ENCODE peak calls at places on chromosomes 1 and 21, in seven cellular contexts. F is PC-3, V is HCT116, D is dorsolateral prefrontal cortex, X is lower lobe of right lung, S is body of pancreas, K is neural progenitor cell. E is an unnamed sample.

GRCh38 chr1:94620345-94621031 is 78.9 kb upstream of the F3 start:
- DNase-seq in F (no peak), V (no peak), D (no peak), X (no peak), S (no peak), K (no peak), E (no peak)

GRCh38 chr1:115761601-115762302 is 6.8 kb downstream of the CASQ2 start:
- DNase-seq in F (peak; percentile 44), V (no peak), D (no peak), X (no peak), S (no peak), K (no peak), E (no peak)

GRCh38 chr21:35614412-35614901 is 445.9 kb downstream of the SETD4 start:
- DNase-seq in F (peak; percentile 87), V (peak; percentile 4), D (no peak), X (no peak), S (no peak), K (no peak), E (no peak)

GRCh38 chr1:162026906-162027305 is 3.2 kb upstream of the OLFML2B start:
- DNase-seq in F (no peak), V (no peak), D (no peak), X (no peak), S (no peak), K (no peak), E (no peak)

GRCh38 chr1:226751214-226751613 is 12.1 kb upstream of the ITPKB start:
- DNase-seq in F (no peak), V (no peak), D (no peak), X (no peak), S (no peak), K (no peak), E (no peak)

GRCh38 chr21:35559881-35560280 is 500.4 kb downstream of the SETD4 start:
- DNase-seq in F (no peak), V (no peak), D (no peak), X (no peak), S (no peak), K (no peak), E (no peak)

GRCh38 chr1:17297991-17298390 is 10.0 kb upstream of the PADI4 start:
- DNase-seq in F (peak; percentile 77), V (no peak), D (no peak), X (no peak), S (no peak), K (no peak), E (no peak)

GRCh38 chr1:48371598-48371997 is 100.4 kb downstream of the SPATA6 start:
- DNase-seq in F (no peak), V (no peak), D (no peak), X (no peak), S (no peak), K (no peak), E (no peak)

GRCh38 chr1:91133240-91133639 is 111.4 kb upstream of the ZNF644 start:
- DNase-seq in F (no peak), V (no peak), D (no peak), X (no peak), S (no peak), K (no peak), E (no peak)

GRCh38 chr1:183159960-183160359 is 26.1 kb upstream of the LAMC2 start:
- DNase-seq in F (peak; percentile 98), V (peak; percentile 95), D (no peak), X (peak; percentile 84), S (peak; percentile 23), K (no peak), E (no peak)

GRCh38 chr1:8879348-8880067 is 1.0 kb upstream of the ENO1 start:
- DNase-seq in F (no peak), V (no peak), D (peak; percentile 65), X (no peak), S (no peak), K (no peak), E (no peak)

GRCh38 chr1:65948609-65949229 is 156.0 kb downstream of the PDE4B start:
- DNase-seq in F (peak; percentile 64), V (peak; percentile 7), D (no peak), X (no peak), S (no peak), K (no peak), E (no peak)

GRCh38 chr21:20997308-20997632 is 939 bp upstream of the NCAM2 start:
- DNase-seq in F (no peak), V (no peak), D (no peak), X (no peak), S (no peak), K (peak; percentile 52), E (no peak)

GRCh38 chr1:20850021-20850420 is 62.9 kb upstream of the HP1BP3 start:
- DNase-seq in F (no peak), V (no peak), D (no peak), X (no peak), S (no peak), K (no peak), E (no peak)

GRCh38 chr1:60921175-60921574 is 161.2 kb upstream of the NFIA start:
- DNase-seq in F (no peak), V (no peak), D (no peak), X (no peak), S (no peak), K (peak; percentile 83), E (no peak)

GRCh38 chr1:241695454-241696171 is 43.5 kb downstream of the WDR64 start:
- DNase-seq in F (peak; percentile 32), V (no peak), D (no peak), X (no peak), S (no peak), K (no peak), E (no peak)

GRCh38 chr1:184919892-184920291 is 54.4 kb downstream of the NIBAN1 start:
- DNase-seq in F (no peak), V (no peak), D (no peak), X (no peak), S (no peak), K (no peak), E (no peak)

GRCh38 chr1:168977618-168978017 is 128.9 kb upstream of the ATP1B1 start:
- DNase-seq in F (peak; percentile 18), V (no peak), D (no peak), X (no peak), S (no peak), K (no peak), E (no peak)

GRCh38 chr1:153790996-153791855 is 16.0 kb downstream of the SLC27A3 start:
- DNase-seq in F (no peak), V (no peak), D (peak; percentile 27), X (peak; percentile 78), S (no peak), K (no peak), E (peak; percentile 26)

DNA sequence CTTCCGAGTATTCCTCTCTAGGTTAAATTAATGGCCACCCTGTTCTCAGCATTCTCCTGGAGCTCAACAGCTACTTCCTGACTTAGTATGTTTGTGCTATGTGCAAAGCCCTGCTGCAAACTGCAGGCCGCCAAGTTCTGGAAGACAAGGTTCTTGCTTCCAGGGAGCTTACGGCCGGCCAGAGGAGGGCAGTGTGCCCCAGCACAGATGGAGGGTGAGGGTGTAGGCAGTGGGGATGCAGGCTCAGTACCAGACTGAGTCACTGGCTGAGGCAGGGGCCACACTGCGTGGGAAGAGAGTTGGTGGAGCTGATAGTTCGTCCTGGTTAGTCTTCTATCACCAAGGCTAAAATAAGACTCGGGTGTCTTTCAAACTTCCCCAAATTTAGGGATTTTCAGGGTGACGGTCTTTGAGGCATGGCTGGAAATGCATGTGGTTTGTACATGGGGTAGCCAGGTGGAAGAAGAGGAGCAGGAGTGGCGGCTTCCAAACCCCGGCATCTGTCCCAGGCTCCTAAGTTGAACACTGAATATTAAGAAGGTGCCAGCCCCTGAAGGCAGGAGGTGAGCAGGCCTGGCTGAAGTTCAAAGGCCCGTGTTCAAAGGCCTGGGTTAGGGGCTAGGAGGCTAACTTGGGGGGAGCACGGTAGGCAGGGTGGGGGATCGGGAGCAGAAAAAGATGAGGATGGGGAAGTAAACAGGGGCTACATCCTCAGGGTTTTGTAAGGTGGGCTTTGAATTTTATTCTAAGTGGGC is 42.9 kb downstream of the ELK4 start:
- DNase-seq in F (peak; percentile 52), V (no peak), D (peak; percentile 46), X (no peak), S (no peak), K (peak; percentile 59), E (peak; percentile 81)
- TF ChIP-seq CTCF in F (peak; percentile 67), V (peak; percentile 72), D (peak; percentile 46), X (peak; percentile 48), S (no peak), K (peak; percentile 59), E (peak; percentile 71)

GRCh38 chr21:27545754-27546349 is 579.0 kb upstream of the ADAMTS5 start:
- DNase-seq in F (no peak), V (no peak), D (no peak), X (no peak), S (no peak), K (no peak), E (no peak)
- TF ChIP-seq CTCF in F (no peak), V (no peak), D (no peak), X (no peak), S (no peak), K (no peak), E (no peak)

GRCh38 chr1:43074244-43074643 is 97.8 kb downstream of the EBNA1BP2 start:
- DNase-seq in F (peak; percentile 70), V (peak; percentile 16), D (no peak), X (no peak), S (no peak), K (peak; percentile 47), E (no peak)
- TF ChIP-seq CTCF in F (peak; percentile 66), V (peak; percentile 40), D (no peak), X (no peak), S (no peak), K (peak; percentile 31), E (no peak)

DNA sequence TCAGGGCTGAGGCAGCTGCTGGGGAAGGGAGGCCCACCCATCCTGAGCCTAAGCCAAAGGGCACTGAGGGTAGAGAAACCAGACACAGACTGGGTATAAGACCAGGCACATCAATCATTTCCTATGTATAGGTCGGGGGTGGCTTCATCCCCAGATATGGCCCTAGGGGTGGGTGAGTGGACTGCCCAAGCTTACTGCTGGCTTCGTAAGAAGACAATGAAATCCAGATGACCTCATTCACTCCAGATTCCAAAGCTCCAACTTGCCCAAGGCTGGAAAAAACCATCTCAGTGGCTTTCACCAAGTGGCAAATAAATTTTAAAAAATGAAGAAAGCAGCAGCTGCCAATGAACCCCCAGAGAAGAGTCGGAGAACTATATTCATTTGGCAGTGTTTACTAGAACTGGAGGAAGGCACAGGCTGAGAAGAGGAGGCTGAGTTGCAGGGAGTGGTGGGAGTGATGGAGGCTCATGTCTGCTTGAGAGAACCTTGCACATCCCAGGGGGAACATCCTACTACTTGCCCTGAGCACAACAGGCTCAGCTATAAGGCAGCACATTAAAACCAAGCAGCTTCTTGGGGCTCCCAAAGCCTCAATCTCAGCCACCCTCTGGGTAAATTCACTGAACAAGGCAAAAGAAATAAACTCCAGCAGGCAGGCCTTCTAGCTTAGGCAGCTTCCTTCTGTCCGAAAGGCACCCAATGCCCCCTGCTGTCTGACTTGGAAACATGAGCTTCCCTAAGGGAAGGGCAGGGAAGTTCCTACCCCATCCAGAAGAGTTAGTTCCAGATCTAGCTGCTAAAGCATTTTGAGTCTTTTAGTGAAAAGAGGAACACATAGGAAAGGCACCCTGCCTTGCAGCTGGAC is 14.1 kb downstream of the PEA15 start:
- DNase-seq in F (peak; percentile 73), V (peak; percentile 19), D (peak; percentile 65), X (no peak), S (no peak), K (peak; percentile 79), E (no peak)
- TF ChIP-seq CTCF in F (peak; percentile 83), V (peak; percentile 36), D (peak; percentile 75), X (peak; percentile 55), S (no peak), K (peak; percentile 58), E (peak; percentile 80)